ENCODE peak calls at places on chromosomes 11 and 22, in nine cellular contexts. Z is esophagus squamous epithelium, D is endothelial cell, A is GM23338, H is mucosa of descending colon, G is AG09309, M is Calu3, Y is OCI-LY7, P is fibroblast of pulmonary artery. I is an unnamed sample.

GRCh38 chr22:32587449-32587848 is 112.8 kb downstream of the FBXO7 start:
- DNase-seq in H (no peak), D (no peak), A (no peak), G (peak), Z (no peak), M (no peak), P (peak), Y (no peak), I (no peak)

GRCh38 chr11:78397398-78397797 is 20.2 kb downstream of the GAB2 start:
- DNase-seq in P (no peak), D (no peak), A (no peak), Z (no peak), Y (no peak), H (no peak), M (no peak), G (no peak), I (no peak)

GRCh38 chr22:44677299-44678244 is 24.4 kb upstream of the PRR5 start:
- DNase-seq in M (no peak), Y (no peak), G (no peak), A (no peak), P (no peak), D (no peak), H (no peak), Z (no peak), I (no peak)

GRCh38 chr22:35842519-35842913 is 124.8 kb downstream of the APOL5 start:
- DNase-seq in H (no peak), Z (no peak), A (no peak), D (no peak), M (no peak), P (no peak), G (no peak), Y (no peak), I (no peak)

GRCh38 chr22:42925598-42925997 is 68.5 kb upstream of the ARFGAP3 start:
- DNase-seq in G (no peak), H (no peak), A (no peak), M (no peak), Z (no peak), D (no peak), Y (no peak), P (no peak), I (no peak)

GRCh38 chr22:36385491-36386350 is 2.0 kb downstream of the MYH9 start:
- DNase-seq in Y (peak), H (no peak), M (peak), A (peak), P (no peak), Z (no peak), D (no peak), G (no peak), I (no peak)

GRCh38 chr11:123624974-123625373 is 29.4 kb downstream of the SCN3B start:
- DNase-seq in H (no peak), Z (no peak), P (peak), A (no peak), M (no peak), D (no peak), G (peak), Y (no peak), I (no peak)

GRCh38 chr11:10902301-10902700 is 44.4 kb upstream of the ZBED5 start:
- DNase-seq in G (no peak), Z (no peak), Y (no peak), D (no peak), A (no peak), H (no peak), P (no peak), M (no peak), I (no peak)

GRCh38 chr11:62707277-62707771 is at the start of the genes BSCL2 and GNG3:
- DNase-seq in A (peak), Y (no peak), H (peak), Z (no peak), G (no peak), M (no peak), D (peak), P (no peak), I (no peak)

GRCh38 chr11:12715941-12716340 is 41.7 kb downstream of the TEAD1 start:
- DNase-seq in G (no peak), A (no peak), Y (no peak), Z (no peak), P (no peak), D (peak), H (no peak), M (no peak), I (no peak)

GRCh38 chr22:46107753-46108563 is 42.4 kb upstream of the PPARA start:
- DNase-seq in P (no peak), H (peak), Y (no peak), G (no peak), A (no peak), D (no peak), Z (no peak), M (no peak), I (no peak)

DNA sequence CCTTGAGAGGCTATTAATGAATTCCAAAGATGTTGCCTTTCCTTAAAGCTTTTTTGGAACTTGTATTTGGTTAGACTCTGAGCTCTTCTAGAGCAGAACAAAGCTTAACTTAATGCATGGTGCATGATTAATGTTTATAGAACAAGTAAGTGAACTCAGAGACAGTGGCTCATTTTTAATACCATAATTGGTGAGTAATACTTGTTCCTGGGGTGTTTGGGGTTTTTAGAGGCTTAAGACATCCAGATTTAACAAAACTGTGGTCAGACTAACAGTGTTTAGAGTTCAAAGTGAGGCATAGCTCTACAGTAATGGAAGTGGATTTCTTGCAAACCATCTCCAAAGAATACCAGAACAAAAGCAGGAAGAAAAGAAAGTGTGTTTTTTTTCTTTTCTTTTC is 73.7 kb upstream of the CTSC start:
- DNase-seq in H (no peak), G (peak), P (no peak), D (no peak), Y (no peak), Z (no peak), M (no peak), A (no peak), I (peak)
- TF ChIP-seq CTCF in H (no peak), G (no peak), P (no peak), D (no peak), Y (no peak), Z (no peak), M (no peak), A (no peak), I (no peak)

DNA sequence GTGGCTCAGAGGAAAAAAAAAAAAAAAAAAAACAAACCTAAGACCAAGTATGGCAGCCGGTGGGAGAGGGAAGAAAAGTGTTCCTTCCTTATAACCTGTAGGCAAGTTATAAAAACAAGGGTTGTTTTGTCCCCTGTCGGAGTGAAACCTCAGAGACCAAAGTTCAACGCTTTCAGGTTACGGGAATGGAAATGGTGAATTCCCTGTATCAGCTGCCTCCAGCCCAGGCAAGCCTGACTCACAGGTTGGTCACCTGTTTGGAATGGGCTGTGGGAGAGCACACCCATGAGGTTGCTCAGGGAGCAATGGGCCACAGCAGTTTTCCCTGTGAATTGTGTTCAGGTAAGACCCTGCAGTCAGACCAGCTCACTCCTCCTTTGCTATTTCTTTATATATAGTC is 138.9 kb downstream of the ETS1 start:
- DNase-seq in P (peak), Z (no peak), Y (no peak), M (peak), H (peak), G (no peak), A (peak), D (no peak), I (no peak)
- TF ChIP-seq CTCF in P (no peak), Z (no peak), Y (no peak), M (no peak), H (no peak), G (no peak), A (no peak), D (no peak), I (no peak)

DNA sequence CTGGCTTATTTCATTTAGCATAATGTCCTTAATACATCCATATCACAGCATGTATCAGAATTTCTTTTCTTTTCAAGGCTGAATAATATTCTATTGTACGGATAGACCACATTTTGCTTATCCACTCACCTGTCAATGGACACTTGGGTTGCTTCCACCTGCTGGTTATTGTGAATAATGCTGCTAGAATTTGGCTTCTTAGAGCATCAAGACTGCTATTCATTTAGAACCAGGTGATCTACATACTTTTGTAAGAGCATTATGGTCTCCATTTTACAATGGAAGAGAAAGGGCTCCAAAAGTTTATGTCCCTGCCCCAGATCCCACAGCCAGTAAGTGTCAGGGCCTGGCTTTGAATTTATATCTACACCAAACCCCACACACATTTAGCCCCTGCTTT is 100.7 kb upstream of the CD82 start:
- DNase-seq in P (peak), M (no peak), D (no peak), H (no peak), Y (peak), Z (no peak), A (peak), G (no peak), I (no peak)
- TF ChIP-seq CTCF in P (no peak), M (no peak), D (peak), H (no peak), Y (peak), Z (no peak), A (peak), G (peak), I (no peak)

GRCh38 chr11:77115956-77116355 is 12.1 kb upstream of the MYO7A start:
- DNase-seq in Z (no peak), M (no peak), D (no peak), H (no peak), A (no peak), P (no peak), Y (no peak), G (no peak), I (no peak)

GRCh38 chr11:77117485-77117884 is 10.6 kb upstream of the MYO7A start:
- DNase-seq in H (no peak), D (no peak), G (no peak), A (no peak), Y (no peak), Z (no peak), M (no peak), P (no peak), I (no peak)

GRCh38 chr11:77113382-77114088 is 10.9 kb downstream of the OMP start:
- DNase-seq in H (no peak), Z (no peak), M (peak), G (no peak), D (peak), P (peak), Y (peak), A (peak), I (no peak)

GRCh38 chr11:77114089-77114463 is 11.4 kb downstream of the OMP start:
- DNase-seq in A (no peak), D (no peak), Y (no peak), Z (no peak), P (no peak), M (no peak), G (no peak), H (no peak), I (no peak)

GRCh38 chr11:77115181-77115611 is 12.6 kb downstream of the OMP start:
- DNase-seq in H (no peak), D (peak), Z (no peak), P (no peak), Y (no peak), A (peak), G (no peak), M (no peak), I (no peak)
- TF ChIP-seq CTCF in H (no peak), D (peak), Z (peak), P (peak), Y (peak), A (peak), G (no peak), M (no peak), I (no peak)

GRCh38 chr11:64692764-64693331 is 30.1 kb downstream of the NRXN2 start:
- DNase-seq in A (peak), Y (no peak), M (no peak), D (no peak), P (no peak), Z (no peak), G (no peak), H (no peak), I (no peak)
- TF ChIP-seq CTCF in A (no peak), Y (peak), M (no peak), D (no peak), P (no peak), Z (no peak), G (no peak), H (no peak), I (no peak)

DNA sequence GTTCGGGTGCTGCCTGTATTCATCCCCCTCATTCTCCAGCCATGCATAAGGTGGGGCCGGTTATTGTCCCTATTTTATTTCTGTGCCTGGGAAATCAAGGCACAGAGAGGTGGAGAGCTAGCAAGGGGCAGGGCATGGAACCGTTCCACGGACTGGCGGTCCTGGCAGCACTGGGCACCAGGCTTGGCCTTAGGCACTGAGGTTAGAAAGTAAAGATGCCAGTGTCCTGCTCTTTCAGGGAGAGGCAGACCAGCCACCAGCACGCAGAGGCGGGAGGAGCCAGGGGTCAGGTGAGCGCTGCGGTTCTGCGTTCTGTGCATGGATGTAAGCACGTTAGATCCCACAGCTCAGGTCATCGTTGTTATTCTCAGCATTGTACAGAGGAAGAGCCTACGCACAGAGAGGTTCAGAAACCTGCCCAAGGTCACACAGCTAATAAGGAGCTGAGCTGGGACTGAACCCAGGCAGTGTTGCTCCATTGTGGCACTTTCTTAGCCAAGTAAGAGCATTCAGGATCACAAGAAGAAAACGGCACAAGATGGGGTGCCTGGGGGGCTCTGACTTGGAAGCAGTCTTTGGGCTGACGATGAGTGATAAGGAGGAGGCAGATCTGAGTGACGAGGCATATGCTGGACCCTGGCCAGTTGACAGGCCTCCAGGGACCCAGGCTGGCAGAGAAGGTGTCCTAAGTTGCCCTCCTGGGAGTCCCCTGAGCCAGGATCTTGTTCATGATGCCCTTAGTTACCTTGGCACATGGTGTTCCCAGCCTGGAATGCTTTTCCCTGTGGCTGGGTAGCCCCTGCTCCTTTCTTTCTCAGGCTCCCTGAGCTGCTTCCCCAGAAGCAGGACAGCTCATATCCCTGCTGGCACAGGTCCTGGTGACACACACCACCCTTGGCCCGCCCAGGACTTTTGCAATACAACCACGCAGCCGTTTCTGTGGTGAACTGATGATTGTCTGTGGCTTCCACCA is 41.1 kb downstream of the OSBPL5 start:
- DNase-seq in Z (no peak), P (peak), D (no peak), A (no peak), Y (no peak), G (peak), M (peak), H (peak), I (peak)
- TF ChIP-seq CTCF in Z (no peak), P (no peak), D (no peak), A (no peak), Y (no peak), G (no peak), M (no peak), H (no peak), I (peak)

DNA sequence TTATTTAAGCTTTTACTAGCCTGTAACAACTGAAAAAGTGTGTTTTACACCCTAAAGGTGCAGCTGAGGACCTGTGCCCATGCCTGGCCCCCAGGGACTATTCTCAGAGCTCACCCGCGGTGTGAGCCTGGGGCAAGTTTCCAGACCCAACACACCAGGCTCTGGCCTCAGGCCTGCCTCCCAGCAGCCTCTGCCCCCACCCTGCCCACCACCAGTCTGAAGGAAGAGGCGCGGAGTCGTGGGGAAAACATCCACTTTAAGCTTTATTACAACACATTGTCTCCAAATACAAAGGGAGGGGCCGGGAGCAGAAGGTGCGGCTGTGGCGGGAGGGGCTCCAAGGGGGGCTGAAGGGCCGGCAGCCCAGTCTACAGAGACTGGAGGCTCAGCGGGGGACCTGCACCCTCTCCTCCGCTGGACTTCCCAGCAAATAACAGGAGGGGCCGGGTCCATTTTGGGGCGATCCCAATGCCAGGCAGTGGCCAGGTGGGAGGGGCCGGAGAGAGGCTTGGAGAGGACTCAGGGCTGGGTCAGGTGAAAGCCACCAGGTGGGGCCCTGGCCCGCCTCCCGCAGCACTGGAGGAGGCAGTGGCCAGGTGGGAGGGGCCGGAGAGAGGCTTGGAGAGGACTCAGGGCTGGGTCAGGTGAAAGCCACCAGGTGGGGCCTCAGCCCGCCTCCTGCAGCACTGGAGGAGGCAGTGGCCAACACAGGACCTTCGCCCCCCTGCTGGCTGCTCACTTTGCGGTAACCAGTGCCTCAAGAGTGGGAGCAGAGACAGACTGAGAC is 18.1 kb downstream of the DUSP8 start:
- DNase-seq in D (no peak), M (peak), Z (no peak), G (no peak), P (no peak), A (peak), H (peak), Y (no peak), I (no peak)
- TF ChIP-seq CTCF in D (no peak), M (peak), Z (peak), G (no peak), P (no peak), A (peak), H (no peak), Y (no peak), I (no peak)

GRCh38 chr11:27722117-27722844 is 22.0 kb upstream of the BDNF start:
- DNase-seq in H (peak), A (peak), M (peak), G (no peak), P (peak), D (peak), Z (no peak), Y (no peak), I (no peak)

GRCh38 chr11:27721505-27722116 is 21.4 kb upstream of the BDNF start:
- DNase-seq in Z (no peak), G (no peak), H (no peak), A (peak), D (no peak), Y (no peak), M (peak), P (no peak), I (no peak)

GRCh38 chr11:27722945-27723344 is 22.7 kb upstream of the BDNF start:
- DNase-seq in D (no peak), H (no peak), G (no peak), A (peak), Y (no peak), Z (no peak), M (no peak), P (no peak), I (no peak)

GRCh38 chr11:27726981-27727380 is 26.7 kb upstream of the BDNF start:
- DNase-seq in H (no peak), D (no peak), Y (no peak), A (no peak), M (no peak), G (no peak), Z (no peak), P (no peak), I (no peak)

GRCh38 chr11:27723685-27724084 is 23.4 kb upstream of the BDNF start:
- DNase-seq in D (no peak), G (no peak), H (no peak), Z (no peak), A (no peak), Y (no peak), M (no peak), P (no peak), I (no peak)
- TF ChIP-seq CTCF in D (no peak), G (peak), H (no peak), Z (no peak), A (peak), Y (no peak), M (no peak), P (peak), I (peak)

I was measured in AG09319.